ENCODE peak calls at places on chromosomes 12 and 14, in six cellular contexts. Y is sigmoid colon, F is prostate gland, N is GM12878, Q is GM12892, H is stomach. U is an unnamed sample.
A peak's percentile ranks its signal among the peaks of the same experiment; 100 is the strongest.

GRCh38 chr12:123614531-123614930 is 12.6 kb downstream of the DDX55 start:
- DNase-seq in Y (no peak), F (no peak), N (no peak), Q (no peak), H (no peak), U (no peak)

GRCh38 chr14:57486767-57487379 is 6.8 kb downstream of the CCDC198 start:
- DNase-seq in Y (no peak), F (no peak), N (no peak), Q (no peak), H (no peak), U (no peak)

GRCh38 chr14:100371773-100372172 is 48.6 kb downstream of the SLC25A47 start:
- DNase-seq in Y (no peak), F (no peak), N (no peak), Q (no peak), H (no peak), U (no peak)

GRCh38 chr12:102874819-102875218 is 42.2 kb downstream of the PAH start:
- DNase-seq in Y (no peak), F (no peak), N (no peak), Q (no peak), H (no peak), U (no peak)

GRCh38 chr12:81245458-81245857 is 167.6 kb downstream of the ACSS3 start:
- DNase-seq in Y (no peak), F (peak; percentile 82), N (no peak), Q (no peak), H (no peak), U (no peak)

GRCh38 chr12:45781080-45781479 is 51.6 kb downstream of the ARID2 start:
- DNase-seq in Y (no peak), F (no peak), N (no peak), Q (no peak), H (no peak), U (no peak)

GRCh38 chr14:89845346-89845745 is 109.2 kb downstream of the EFCAB11 start:
- DNase-seq in Y (no peak), F (no peak), N (no peak), Q (no peak), H (no peak), U (no peak)

GRCh38 chr12:27013606-27014084 is 539 bp downstream of the TM7SF3 start:
- DNase-seq in Y (no peak), F (no peak), N (no peak), Q (no peak), H (no peak), U (no peak)

GRCh38 chr14:102094101-102094500 is 7.3 kb upstream of the HSP90AA1 start:
- DNase-seq in Y (no peak), F (peak; percentile 13), N (no peak), Q (no peak), H (peak; percentile 54), U (no peak)

GRCh38 chr12:26896913-26897312 is 40.9 kb downstream of the INTS13 start:
- DNase-seq in Y (no peak), F (no peak), N (no peak), Q (no peak), H (no peak), U (no peak)

GRCh38 chr12:82805812-82806497 is 119.2 kb downstream of the TMTC2 start:
- DNase-seq in Y (no peak), F (no peak), N (no peak), Q (no peak), H (no peak), U (no peak)

GRCh38 chr14:99150236-99150635 is 121.8 kb downstream of the BCL11B start:
- DNase-seq in Y (no peak), F (no peak), N (no peak), Q (no peak), H (no peak), U (peak; percentile 87)

GRCh38 chr14:34355584-34356266 is 106.3 kb downstream of the SPTSSA start:
- DNase-seq in Y (no peak), F (no peak), N (no peak), Q (no peak), H (no peak), U (no peak)

GRCh38 chr14:94933411-94933964 is 163.6 kb upstream of the GSC start:
- DNase-seq in Y (no peak), F (peak; percentile 49), N (no peak), Q (no peak), H (no peak), U (no peak)

GRCh38 chr12:83826112-83826511 is 1086.5 kb downstream of the SLC6A15 start:
- DNase-seq in Y (no peak), F (no peak), N (no peak), Q (no peak), H (peak; percentile 35), U (no peak)

GRCh38 chr14:42673963-42674362 is 1067.3 kb downstream of the LRFN5 start:
- DNase-seq in Y (no peak), F (no peak), N (no peak), Q (no peak), H (no peak), U (no peak)

GRCh38 chr14:99601301-99601945 is 2.6 kb downstream of the CCDC85C start:
- DNase-seq in Y (peak; percentile 83), F (no peak), N (no peak), Q (no peak), H (no peak), U (no peak)

GRCh38 chr14:64541261-64541970 is 875 bp downstream of the HSPA2 start:
- DNase-seq in Y (peak; percentile 85), F (no peak), N (no peak), Q (no peak), H (no peak), U (no peak)

GRCh38 chr14:68987653-68988036 is 8.5 kb upstream of the ACTN1 start:
- DNase-seq in Y (no peak), F (no peak), N (no peak), Q (no peak), H (no peak), U (no peak)

GRCh38 chr12:26833692-26834168 is 736 bp upstream of the ITPR2 start:
- DNase-seq in Y (peak; percentile 73), F (peak; percentile 28), N (no peak), Q (peak; percentile 24), H (peak; percentile 55), U (no peak)

GRCh38 chr12:58247633-58248032 is 306.3 kb downstream of the ATP23 start:
- DNase-seq in Y (no peak), F (no peak), N (no peak), Q (no peak), H (no peak), U (no peak)

GRCh38 chr14:99309220-99309766 is 37.3 kb upstream of the BCL11B start:
- DNase-seq in Y (no peak), F (no peak), N (no peak), Q (no peak), H (no peak), U (peak; percentile 71)

GRCh38 chr12:52670506-52670905 is 9.7 kb downstream of the KRT1 start:
- DNase-seq in Y (no peak), F (no peak), N (no peak), Q (no peak), H (no peak), U (no peak)

GRCh38 chr12:70646850-70647249 is 9.6 kb upstream of the PTPRB start:
- DNase-seq in Y (no peak), F (no peak), N (no peak), Q (no peak), H (no peak), U (no peak)

GRCh38 chr12:54853933-54854538 is at the start of gene MUCL1:
- DNase-seq in Y (no peak), F (peak; percentile 40), N (peak; percentile 28), Q (peak; percentile 5), H (peak; percentile 69), U (no peak)

GRCh38 chr14:65506801-65507200 is 94.3 kb downstream of the FUT8 start:
- DNase-seq in Y (no peak), F (no peak), N (no peak), Q (no peak), H (no peak), U (no peak)

GRCh38 chr14:76880432-76880831 is 54.2 kb downstream of the LRRC74A start:
- DNase-seq in Y (no peak), F (no peak), N (no peak), Q (no peak), H (no peak), U (no peak)

GRCh38 chr12:120534703-120535655 is 823 bp downstream of the RNF10 start:
- DNase-seq in Y (no peak), F (peak; percentile 22), N (no peak), Q (peak; percentile 46), H (peak; percentile 45), U (no peak)

GRCh38 chr14:67358914-67359313 is 690 bp downstream of the ATP6V1D start:
- DNase-seq in Y (no peak), F (no peak), N (no peak), Q (no peak), H (no peak), U (no peak)

GRCh38 chr12:1575287-1575798 is 19.0 kb downstream of the FBXL14 start:
- DNase-seq in Y (no peak), F (peak; percentile 54), N (no peak), Q (no peak), H (no peak), U (no peak)

GRCh38 chr14:76056128-76056527 is 70.6 kb downstream of the IFT43 start:
- DNase-seq in Y (no peak), F (no peak), N (no peak), Q (no peak), H (no peak), U (no peak)

GRCh38 chr14:41606249-41607118 is at the start of gene LRFN5:
- DNase-seq in Y (peak; percentile 67), F (no peak), N (no peak), Q (no peak), H (no peak), U (no peak)

GRCh38 chr12:53048780-53049401 is 974 bp upstream of the TNS2 start:
- DNase-seq in Y (peak; percentile 94), F (no peak), N (no peak), Q (peak; percentile 2), H (peak; percentile 59), U (peak; percentile 92)

GRCh38 chr14:105020815-105021655 is at the start of gene CDCA4:
- DNase-seq in Y (peak; percentile 98), F (peak; percentile 97), N (peak; percentile 66), Q (peak; percentile 99), H (peak; percentile 99), U (peak; percentile 93)
- TF ChIP-seq POLR2A in Y (peak; percentile 84), F (peak; percentile 92), N (peak; percentile 87), Q (peak; percentile 90), H (no peak), U (peak; percentile 85)

GRCh38 chr12:7112041-7112440 is 3.0 kb upstream of the C1RL start:
- DNase-seq in Y (peak; percentile 64), F (no peak), N (no peak), Q (no peak), H (no peak), U (no peak)
- TF ChIP-seq POLR2AphosphoS5 in Y (no peak), F (no peak), N (no peak), Q (no peak), H (no peak), U (no peak)

DNA sequence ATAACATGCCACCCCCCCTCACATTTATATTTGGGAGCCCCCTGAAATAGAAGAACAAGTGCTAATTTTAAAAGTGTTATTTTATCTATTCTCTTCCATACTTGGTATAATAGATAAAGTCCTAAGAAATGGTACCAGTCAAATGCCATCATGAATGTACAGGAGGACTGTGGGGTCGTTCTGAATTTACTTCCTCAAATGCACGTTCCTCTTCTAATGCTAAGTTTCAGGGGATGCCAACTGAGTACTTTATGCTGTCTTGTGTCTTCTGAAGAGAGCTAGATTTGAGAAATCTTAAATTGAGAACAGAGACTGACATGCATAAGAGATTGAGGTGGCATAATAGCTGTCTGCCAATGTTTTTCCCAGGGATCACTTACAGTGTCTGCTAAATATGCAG is 59.0 kb downstream of the CFAP54 start:
- DNase-seq in Y (no peak), F (no peak), N (no peak), Q (no peak), H (no peak), U (no peak)
- TF ChIP-seq POLR2A in Y (no peak), F (no peak), N (no peak), Q (no peak), H (no peak), U (no peak)

GRCh38 chr12:2801044-2801783 is 6.4 kb downstream of the FKBP4 start:
- DNase-seq in Y (no peak), F (no peak), N (no peak), Q (no peak), H (peak; percentile 56), U (no peak)
- TF ChIP-seq POLR2AphosphoS5 in Y (no peak), F (no peak), N (no peak), Q (no peak), H (no peak), U (no peak)